ENCODE peak calls at places on chromosomes 1 and 21, in ten cellular contexts. One of them, this sample, is unnamed.

GRCh38 chr1:185681034-185681633 is 53.1 kb upstream of the HMCN1 start:
- DNase-seq in cardiac fibroblast: peak
- DNase-seq in Caki2: peak
- DNase-seq in stimulated activated naive B cell treated with anti-CD40 and anti-IgM and Interleukin-4, amounts not matched to agents 10 μg/mL and 1 μg/mL and 100 μg/mL, for 72 hours: peak
- DNase-seq in prostate gland: peak
- DNase-seq in tibial artery: no peak
- DNase-seq in activated T-cell treated with anti-CD3 and anti-CD28 coated beads for 4 hours: no peak
- DNase-seq in endothelial cell: peak
- DNase-seq in activated naive CD4-positive, alpha-beta T cell treated with anti-CD3 and anti-CD28 coated beads for 36 hours: peak
- DNase-seq in pons: peak
- DNase-seq in this sample: no peak

GRCh38 chr21:30349572-30349971 is 1.2 kb upstream of the KRTAP23-1 start:
- DNase-seq in Caki2: no peak
- DNase-seq in activated T-cell treated with anti-CD3 and anti-CD28 coated beads for 4 hours: no peak
- DNase-seq in prostate gland: no peak
- DNase-seq in endothelial cell: no peak
- DNase-seq in stimulated activated naive B cell treated with anti-CD40 and anti-IgM and Interleukin-4, amounts not matched to agents 10 μg/mL and 1 μg/mL and 100 μg/mL, for 72 hours: no peak
- DNase-seq in cardiac fibroblast: peak
- DNase-seq in activated naive CD4-positive, alpha-beta T cell treated with anti-CD3 and anti-CD28 coated beads for 36 hours: no peak
- DNase-seq in tibial artery: no peak
- DNase-seq in pons: no peak
- DNase-seq in this sample: no peak

GRCh38 chr1:110393691-110394564 is 3.1 kb upstream of the SLC16A4 start:
- DNase-seq in Caki2: peak
- DNase-seq in activated T-cell treated with anti-CD3 and anti-CD28 coated beads for 4 hours: no peak
- DNase-seq in prostate gland: no peak
- DNase-seq in activated naive CD4-positive, alpha-beta T cell treated with anti-CD3 and anti-CD28 coated beads for 36 hours: no peak
- DNase-seq in pons: no peak
- DNase-seq in stimulated activated naive B cell treated with anti-CD40 and anti-IgM and Interleukin-4, amounts not matched to agents 10 μg/mL and 1 μg/mL and 100 μg/mL, for 72 hours: no peak
- DNase-seq in cardiac fibroblast: peak
- DNase-seq in tibial artery: no peak
- DNase-seq in endothelial cell: no peak
- DNase-seq in this sample: no peak

GRCh38 chr1:30412241-30413110 is 310.9 kb downstream of the MATN1 start:
- DNase-seq in activated naive CD4-positive, alpha-beta T cell treated with anti-CD3 and anti-CD28 coated beads for 36 hours: peak
- DNase-seq in cardiac fibroblast: no peak
- DNase-seq in activated T-cell treated with anti-CD3 and anti-CD28 coated beads for 4 hours: no peak
- DNase-seq in endothelial cell: peak
- DNase-seq in pons: no peak
- DNase-seq in tibial artery: no peak
- DNase-seq in prostate gland: peak
- DNase-seq in Caki2: peak
- DNase-seq in stimulated activated naive B cell treated with anti-CD40 and anti-IgM and Interleukin-4, amounts not matched to agents 10 μg/mL and 1 μg/mL and 100 μg/mL, for 72 hours: no peak
- DNase-seq in this sample: no peak

GRCh38 chr1:204493145-204493881 is 1.3 kb downstream of the PIK3C2B start:
- DNase-seq in activated naive CD4-positive, alpha-beta T cell treated with anti-CD3 and anti-CD28 coated beads for 36 hours: peak
- DNase-seq in stimulated activated naive B cell treated with anti-CD40 and anti-IgM and Interleukin-4, amounts not matched to agents 10 μg/mL and 1 μg/mL and 100 μg/mL, for 72 hours: no peak
- DNase-seq in Caki2: no peak
- DNase-seq in activated T-cell treated with anti-CD3 and anti-CD28 coated beads for 4 hours: no peak
- DNase-seq in prostate gland: peak
- DNase-seq in cardiac fibroblast: peak
- DNase-seq in tibial artery: peak
- DNase-seq in endothelial cell: no peak
- DNase-seq in pons: no peak
- DNase-seq in this sample: peak

GRCh38 chr21:27060190-27060589 is 93.3 kb upstream of the ADAMTS5 start:
- DNase-seq in endothelial cell: no peak
- DNase-seq in pons: no peak
- DNase-seq in prostate gland: no peak
- DNase-seq in Caki2: no peak
- DNase-seq in activated T-cell treated with anti-CD3 and anti-CD28 coated beads for 4 hours: no peak
- DNase-seq in activated naive CD4-positive, alpha-beta T cell treated with anti-CD3 and anti-CD28 coated beads for 36 hours: no peak
- DNase-seq in stimulated activated naive B cell treated with anti-CD40 and anti-IgM and Interleukin-4, amounts not matched to agents 10 μg/mL and 1 μg/mL and 100 μg/mL, for 72 hours: no peak
- DNase-seq in tibial artery: no peak
- DNase-seq in cardiac fibroblast: peak
- DNase-seq in this sample: no peak

GRCh38 chr1:47180603-47181094 is 9.2 kb downstream of the PDZK1IP1 start:
- DNase-seq in endothelial cell: no peak
- DNase-seq in prostate gland: no peak
- DNase-seq in pons: no peak
- DNase-seq in activated naive CD4-positive, alpha-beta T cell treated with anti-CD3 and anti-CD28 coated beads for 36 hours: no peak
- DNase-seq in stimulated activated naive B cell treated with anti-CD40 and anti-IgM and Interleukin-4, amounts not matched to agents 10 μg/mL and 1 μg/mL and 100 μg/mL, for 72 hours: no peak
- DNase-seq in activated T-cell treated with anti-CD3 and anti-CD28 coated beads for 4 hours: no peak
- DNase-seq in Caki2: peak
- DNase-seq in cardiac fibroblast: peak
- DNase-seq in tibial artery: no peak
- DNase-seq in this sample: no peak

GRCh38 chr1:111723091-111723806 is 15.9 kb downstream of the INKA2 start:
- DNase-seq in cardiac fibroblast: no peak
- DNase-seq in pons: no peak
- DNase-seq in tibial artery: no peak
- DNase-seq in Caki2: no peak
- DNase-seq in endothelial cell: no peak
- DNase-seq in activated T-cell treated with anti-CD3 and anti-CD28 coated beads for 4 hours: no peak
- DNase-seq in activated naive CD4-positive, alpha-beta T cell treated with anti-CD3 and anti-CD28 coated beads for 36 hours: no peak
- DNase-seq in prostate gland: no peak
- DNase-seq in stimulated activated naive B cell treated with anti-CD40 and anti-IgM and Interleukin-4, amounts not matched to agents 10 μg/mL and 1 μg/mL and 100 μg/mL, for 72 hours: no peak
- DNase-seq in this sample: no peak

GRCh38 chr1:14440166-14440565 is 158.3 kb upstream of the KAZN start:
- DNase-seq in activated T-cell treated with anti-CD3 and anti-CD28 coated beads for 4 hours: no peak
- DNase-seq in prostate gland: no peak
- DNase-seq in Caki2: no peak
- DNase-seq in endothelial cell: no peak
- DNase-seq in cardiac fibroblast: no peak
- DNase-seq in activated naive CD4-positive, alpha-beta T cell treated with anti-CD3 and anti-CD28 coated beads for 36 hours: no peak
- DNase-seq in pons: no peak
- DNase-seq in tibial artery: no peak
- DNase-seq in stimulated activated naive B cell treated with anti-CD40 and anti-IgM and Interleukin-4, amounts not matched to agents 10 μg/mL and 1 μg/mL and 100 μg/mL, for 72 hours: no peak
- DNase-seq in this sample: no peak